ENCODE peak calls at places on chromosome 20, in ten cellular contexts. L, D, K, J, E, H, G, Q, U and N are unnamed samples.

GRCh38 chr20:23887856-23888255 is 8.3 kb upstream of the CST5 start:
- DNase-seq in Q (no peak), E (no peak), D (no peak), J (no peak), G (no peak), H (no peak), L (no peak), U (no peak), K (no peak), N (no peak)

GRCh38 chr20:57432874-57433491 is 41.8 kb downstream of the RBM38 start:
- DNase-seq in E (peak), G (peak), H (no peak), Q (peak), U (peak), L (no peak), K (no peak), J (no peak), D (peak), N (peak)

GRCh38 chr20:57461726-57462125 is 63.2 kb downstream of the CTCFL start:
- DNase-seq in K (no peak), E (no peak), J (no peak), D (no peak), H (no peak), Q (no peak), L (no peak), U (peak), G (no peak), N (no peak)

GRCh38 chr20:58661298-58662141 is 10.4 kb downstream of the STX16 start:
- DNase-seq in G (no peak), K (no peak), J (no peak), H (no peak), L (no peak), E (no peak), U (no peak), Q (no peak), D (no peak), N (peak)

GRCh38 chr20:52490715-52491430 is 299.3 kb upstream of the ZFP64 start:
- DNase-seq in K (no peak), G (no peak), Q (peak), U (no peak), E (no peak), J (peak), D (no peak), L (no peak), H (no peak), N (no peak)

GRCh38 chr20:64121586-64121985 is 14.2 kb upstream of the NPBWR2 start:
- DNase-seq in G (no peak), E (no peak), D (peak), H (no peak), Q (no peak), J (no peak), L (no peak), U (peak), K (no peak), N (no peak)

GRCh38 chr20:50746138-50746940 is 15.0 kb downstream of the PARD6B start:
- DNase-seq in U (no peak), D (no peak), H (no peak), L (no peak), E (no peak), G (no peak), Q (peak), J (no peak), K (no peak), N (no peak)

GRCh38 chr20:20393207-20393606 is 25.3 kb downstream of the INSM1 start:
- DNase-seq in L (no peak), J (no peak), G (no peak), E (no peak), K (no peak), U (no peak), Q (peak), D (no peak), H (no peak), N (no peak)

GRCh38 chr20:59518881-59519706 is 85.2 kb upstream of the PHACTR3 start:
- DNase-seq in G (no peak), K (no peak), L (peak), J (no peak), H (peak), E (peak), Q (peak), D (no peak), U (no peak), N (peak)

GRCh38 chr20:37513764-37514359 is 7.2 kb upstream of the NNAT start:
- DNase-seq in K (no peak), Q (no peak), D (peak), L (no peak), E (no peak), G (no peak), H (no peak), J (no peak), U (no peak), N (no peak)

GRCh38 chr20:35776513-35777101 is 4.8 kb downstream of the PHF20 start:
- DNase-seq in L (no peak), U (no peak), K (no peak), H (no peak), J (no peak), G (no peak), D (peak), Q (peak), E (peak), N (no peak)

GRCh38 chr20:8875586-8875985 is 193.3 kb upstream of the PLCB4 start:
- DNase-seq in E (no peak), G (no peak), D (no peak), Q (peak), L (no peak), U (no peak), K (no peak), H (no peak), J (no peak), N (no peak)

GRCh38 chr20:59006167-59006863 is 739 bp downstream of the CTSZ start:
- DNase-seq in K (no peak), Q (peak), G (peak), E (peak), U (no peak), D (peak), L (no peak), J (no peak), H (no peak), N (no peak)

GRCh38 chr20:16082051-16082550 is 491.1 kb downstream of the KIF16B start:
- DNase-seq in D (no peak), L (no peak), G (no peak), K (no peak), E (no peak), U (peak), H (no peak), Q (no peak), J (no peak), N (no peak)

GRCh38 chr20:15867017-15867416 is 706.2 kb downstream of the KIF16B start:
- DNase-seq in H (no peak), L (no peak), E (no peak), J (no peak), G (no peak), U (no peak), D (no peak), K (no peak), Q (no peak), N (no peak)

GRCh38 chr20:1965520-1966278 is 28.2 kb downstream of the PDYN start:
- DNase-seq in E (peak), Q (peak), G (peak), K (peak), H (peak), L (peak), U (peak), D (peak), J (no peak), N (peak)

GRCh38 chr20:43911066-43911465 is 3.6 kb upstream of the TOX2 start:
- DNase-seq in Q (peak), U (no peak), L (no peak), D (no peak), E (no peak), K (no peak), G (no peak), H (no peak), J (peak), N (no peak)

GRCh38 chr20:62123450-62124118 is 1.3 kb downstream of the LSM14B start:
- DNase-seq in D (no peak), G (no peak), Q (peak), U (no peak), E (no peak), L (no peak), H (no peak), J (no peak), K (no peak), N (no peak)

GRCh38 chr20:40225596-40225995 is 463.4 kb downstream of the MAFB start:
- DNase-seq in G (no peak), L (no peak), U (no peak), K (no peak), H (no peak), D (no peak), E (no peak), Q (no peak), J (no peak), N (no peak)

GRCh38 chr20:30811896-30812671 is 445.4 kb upstream of the DEFB115 start:
- DNase-seq in D (peak), L (no peak), K (no peak), Q (peak), H (peak), E (no peak), U (peak), G (peak), J (no peak), N (no peak)

GRCh38 chr20:20393770-20394169 is 25.9 kb downstream of the INSM1 start:
- DNase-seq in J (no peak), H (no peak), Q (no peak), U (no peak), L (no peak), K (no peak), D (no peak), G (no peak), E (no peak), N (no peak)

GRCh38 chr20:17875106-17875980 is 93.3 kb downstream of the SNX5 start:
- DNase-seq in G (peak), U (peak), J (no peak), D (peak), K (peak), Q (peak), E (peak), H (no peak), L (no peak), N (no peak)

GRCh38 chr20:58647814-58648501 is 3.1 kb upstream of the STX16 start:
- DNase-seq in L (no peak), H (no peak), K (no peak), D (peak), E (no peak), J (no peak), Q (peak), G (no peak), U (no peak), N (no peak)

GRCh38 chr20:10671850-10672578 is 1.8 kb downstream of the JAG1 start:
- DNase-seq in K (no peak), G (peak), L (no peak), D (peak), U (peak), E (peak), Q (peak), J (no peak), H (no peak), N (no peak)

GRCh38 chr20:5172903-5173463 is 46.2 kb downstream of the CDS2 start:
- DNase-seq in D (no peak), U (no peak), E (no peak), G (no peak), H (no peak), K (no peak), Q (no peak), L (no peak), J (no peak), N (no peak)
- H3K27ac ChIP-seq in D (no peak), U (peak), E (no peak), G (no peak), H (no peak), K (peak), Q (no peak), L (no peak), J (no peak), N (no peak)

GRCh38 chr20:6122111-6122872 is 538 bp downstream of the FERMT1 start:
- DNase-seq in L (peak), D (no peak), E (peak), H (no peak), J (peak), K (no peak), U (no peak), G (no peak), Q (peak), N (no peak)
- H3K27ac ChIP-seq in L (peak), D (peak), E (peak), H (no peak), J (peak), K (no peak), U (no peak), G (peak), Q (no peak), N (no peak)

DNA sequence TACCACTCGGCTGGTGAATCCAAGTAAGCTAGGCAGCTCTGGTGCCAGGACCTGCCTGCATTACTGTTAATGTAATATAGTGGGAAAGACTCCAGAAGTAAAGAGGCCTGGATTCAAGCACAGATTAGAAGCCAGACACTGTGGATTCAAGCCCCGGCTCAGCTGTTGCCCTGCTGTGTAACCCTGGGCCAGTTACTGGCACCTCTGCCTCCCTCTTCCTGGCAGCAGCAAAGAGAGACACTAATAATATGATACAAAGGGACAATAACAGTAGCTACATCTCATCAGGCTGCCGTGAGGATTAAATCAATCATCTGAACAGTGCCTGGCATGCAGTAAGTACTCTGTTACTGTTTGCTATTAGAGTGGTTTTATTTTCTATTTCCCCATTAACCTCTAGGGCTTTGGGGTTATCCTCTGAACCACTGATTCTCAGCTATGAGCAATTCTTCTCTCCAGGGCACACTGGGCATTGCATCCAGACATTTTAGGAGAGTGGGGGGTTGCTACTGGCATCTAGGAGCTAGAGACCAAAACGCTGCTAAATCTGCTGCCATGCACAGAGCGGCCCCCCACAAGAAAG is 92.9 kb downstream of the ZMYND8 start:
- DNase-seq in E (no peak), L (no peak), H (no peak), J (no peak), Q (peak), G (no peak), D (peak), U (no peak), K (no peak), N (no peak)
- H3K27ac ChIP-seq in E (peak), L (no peak), H (no peak), J (no peak), Q (peak), G (no peak), D (peak), U (peak), K (peak), N (no peak)

GRCh38 chr20:49661560-49662329 is 51.9 kb downstream of the B4GALT5 start:
- DNase-seq in K (peak), J (no peak), D (no peak), H (no peak), G (no peak), L (no peak), E (no peak), Q (no peak), U (no peak), N (no peak)
- H3K27ac ChIP-seq in K (no peak), J (no peak), D (no peak), H (peak), G (peak), L (peak), E (no peak), Q (no peak), U (no peak), N (no peak)

GRCh38 chr20:47124235-47124717 is 229.6 kb downstream of the EYA2 start:
- DNase-seq in L (no peak), H (no peak), D (no peak), U (no peak), K (no peak), E (no peak), Q (peak), J (peak), G (no peak), N (no peak)
- H3K27ac ChIP-seq in L (peak), H (no peak), D (peak), U (peak), K (no peak), E (peak), Q (peak), J (peak), G (peak), N (no peak)